ENCODE peak calls at places on chromosome 17, in four cellular contexts. R is psoas muscle, F is GM12865, N is HFF-Myc. O is an unnamed sample.

GRCh38 chr17:5344914-5345313 is 62.8 kb downstream of the RABEP1 start:
- DNase-seq in R (no peak), F (no peak), N (no peak), O (no peak)

GRCh38 chr17:72385482-72385881 is 264.7 kb downstream of the SOX9 start:
- DNase-seq in R (no peak), F (no peak), N (no peak), O (no peak)

GRCh38 chr17:67129283-67129682 is 84.9 kb downstream of the CACNG1 start:
- DNase-seq in R (no peak), F (no peak), N (no peak), O (no peak)

GRCh38 chr17:69485901-69486643 is 71.6 kb downstream of the MAP2K6 start:
- DNase-seq in R (no peak), F (peak), N (no peak), O (no peak)

GRCh38 chr17:83128306-83129240 is 49.2 kb downstream of the METRNL start:
- DNase-seq in R (no peak), F (no peak), N (no peak), O (no peak)

GRCh38 chr17:40726919-40727318 is 23.4 kb upstream of the KRT24 start:
- DNase-seq in R (no peak), F (peak), N (no peak), O (no peak)

GRCh38 chr17:73401911-73402310 is 90.1 kb upstream of the CDC42EP4 start:
- DNase-seq in R (peak), F (peak), N (no peak), O (no peak)

GRCh38 chr17:72952220-72952619 is 140.3 kb downstream of the SLC39A11 start:
- DNase-seq in R (no peak), F (no peak), N (no peak), O (no peak)

GRCh38 chr17:57257911-57258885 is 1.9 kb downstream of the MSI2 start:
- DNase-seq in R (no peak), F (no peak), N (no peak), O (no peak)

GRCh38 chr17:55275894-55276804 is 11.4 kb downstream of the HLF start:
- DNase-seq in R (no peak), F (no peak), N (no peak), O (no peak)

GRCh38 chr17:72301887-72302286 is 181.1 kb downstream of the SOX9 start:
- DNase-seq in R (no peak), F (no peak), N (no peak), O (no peak)

GRCh38 chr17:80774643-80775281 is 216.9 kb upstream of the CHMP6 start:
- DNase-seq in R (no peak), F (peak), N (no peak), O (no peak)

GRCh38 chr17:17018612-17019429 is 23.4 kb upstream of the MPRIP start:
- DNase-seq in R (no peak), F (no peak), N (no peak), O (peak)

GRCh38 chr17:72171703-72172670 is 51.2 kb downstream of the SOX9 start:
- DNase-seq in R (no peak), F (no peak), N (no peak), O (no peak)

GRCh38 chr17:75418523-75419050 is 13.1 kb upstream of the GRB2 start:
- DNase-seq in R (no peak), F (no peak), N (no peak), O (no peak)

GRCh38 chr17:29219378-29220047 is 27.1 kb upstream of the CRYBA1 start:
- DNase-seq in R (peak), F (peak), N (peak), O (peak)
- TF ChIP-seq CTCF in R (peak), F (peak), N (peak), O (peak)

GRCh38 chr17:42591411-42591810 is 13.9 kb upstream of the PSMC3IP start:
- DNase-seq in R (no peak), F (no peak), N (no peak), O (no peak)
- H3K4me3 ChIP-seq in R (no peak), F (no peak), N (no peak), O (no peak)

GRCh38 chr17:22517716-22518115 is 825.4 kb downstream of the KCNJ18 start:
- DNase-seq in R (no peak), F (no peak), N (no peak), O (no peak)
- TF ChIP-seq CTCF in R (no peak), F (no peak), N (no peak), O (no peak)

DNA sequence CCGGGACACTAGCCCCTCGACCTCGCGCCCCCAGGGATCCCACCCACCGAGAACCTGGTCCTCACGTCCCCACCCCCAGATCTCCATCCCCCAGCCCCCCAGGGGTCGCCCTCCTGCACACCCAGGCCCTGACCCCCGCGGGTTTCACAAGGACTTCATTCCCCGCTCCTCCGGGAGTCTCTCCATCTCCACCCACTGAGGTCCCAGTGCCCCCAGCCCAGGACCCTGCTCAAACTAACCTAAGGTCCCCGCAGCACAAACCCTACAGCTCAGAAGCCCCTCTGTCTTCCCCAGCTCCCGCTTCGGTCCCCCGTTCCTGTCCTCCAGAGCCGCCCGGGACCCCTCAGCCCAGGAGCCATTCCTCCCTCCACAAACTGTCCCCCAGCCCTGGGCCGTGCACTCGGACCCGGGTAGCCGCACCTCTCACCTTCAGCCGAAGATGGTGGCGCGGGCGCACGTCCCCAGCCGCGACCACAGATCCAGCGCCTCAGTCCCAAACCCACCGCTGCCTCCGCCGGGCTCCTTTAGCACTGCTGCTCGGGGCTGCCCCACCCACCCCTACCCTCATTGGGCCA is at the start of gene MYH10:
- DNase-seq in R (no peak), F (no peak), N (no peak), O (peak)
- H3K4me3 ChIP-seq in R (peak), F (peak), N (peak), O (peak)

GRCh38 chr17:685006-685405 is 29.6 kb downstream of the VPS53 start:
- DNase-seq in R (no peak), F (no peak), N (no peak), O (no peak)

GRCh38 chr17:691423-691822 is 23.2 kb downstream of the VPS53 start:
- DNase-seq in R (no peak), F (no peak), N (no peak), O (no peak)

GRCh38 chr17:689556-690247 is 24.9 kb downstream of the VPS53 start:
- DNase-seq in R (no peak), F (no peak), N (no peak), O (no peak)

GRCh38 chr17:690346-690745 is 24.3 kb downstream of the VPS53 start:
- DNase-seq in R (no peak), F (no peak), N (no peak), O (no peak)

GRCh38 chr17:688100-688989 is 26.3 kb downstream of the VPS53 start:
- DNase-seq in R (no peak), F (peak), N (no peak), O (no peak)
- TF ChIP-seq CTCF in R (no peak), F (peak), N (peak), O (no peak)

GRCh38 chr17:32006957-32007462 is at the start of gene LRRC37B:
- DNase-seq in R (peak), F (peak), N (no peak), O (peak)

GRCh38 chr17:32007463-32008298 is 498 bp downstream of the LRRC37B start:
- DNase-seq in R (peak), F (peak), N (no peak), O (peak)

GRCh38 chr17:32010114-32010513 is 2.9 kb downstream of the LRRC37B start:
- DNase-seq in R (no peak), F (no peak), N (no peak), O (no peak)

GRCh38 chr17:32009262-32009542 is 2.0 kb downstream of the LRRC37B start:
- DNase-seq in R (no peak), F (no peak), N (no peak), O (no peak)
- H3K4me3 ChIP-seq in R (peak), F (no peak), N (peak), O (no peak)

GRCh38 chr17:39704821-39705551 is 5.1 kb downstream of the ERBB2 start:
- DNase-seq in R (no peak), F (no peak), N (no peak), O (no peak)
- TF ChIP-seq CTCF in R (peak), F (no peak), N (peak), O (no peak)

GRCh38 chr17:28728364-28729200 is at the start of gene NEK8:
- DNase-seq in R (peak), F (peak), N (peak), O (peak)

GRCh38 chr17:28725660-28726395 is at the start of gene TLCD1:
- DNase-seq in R (peak), F (peak), N (no peak), O (peak)

GRCh38 chr17:28726396-28726911 is 421 bp upstream of the TLCD1 start:
- DNase-seq in R (no peak), F (peak), N (no peak), O (no peak)

GRCh38 chr17:28727727-28728363 is 743 bp upstream of the NEK8 start:
- DNase-seq in R (peak), F (peak), N (no peak), O (peak)

DNA sequence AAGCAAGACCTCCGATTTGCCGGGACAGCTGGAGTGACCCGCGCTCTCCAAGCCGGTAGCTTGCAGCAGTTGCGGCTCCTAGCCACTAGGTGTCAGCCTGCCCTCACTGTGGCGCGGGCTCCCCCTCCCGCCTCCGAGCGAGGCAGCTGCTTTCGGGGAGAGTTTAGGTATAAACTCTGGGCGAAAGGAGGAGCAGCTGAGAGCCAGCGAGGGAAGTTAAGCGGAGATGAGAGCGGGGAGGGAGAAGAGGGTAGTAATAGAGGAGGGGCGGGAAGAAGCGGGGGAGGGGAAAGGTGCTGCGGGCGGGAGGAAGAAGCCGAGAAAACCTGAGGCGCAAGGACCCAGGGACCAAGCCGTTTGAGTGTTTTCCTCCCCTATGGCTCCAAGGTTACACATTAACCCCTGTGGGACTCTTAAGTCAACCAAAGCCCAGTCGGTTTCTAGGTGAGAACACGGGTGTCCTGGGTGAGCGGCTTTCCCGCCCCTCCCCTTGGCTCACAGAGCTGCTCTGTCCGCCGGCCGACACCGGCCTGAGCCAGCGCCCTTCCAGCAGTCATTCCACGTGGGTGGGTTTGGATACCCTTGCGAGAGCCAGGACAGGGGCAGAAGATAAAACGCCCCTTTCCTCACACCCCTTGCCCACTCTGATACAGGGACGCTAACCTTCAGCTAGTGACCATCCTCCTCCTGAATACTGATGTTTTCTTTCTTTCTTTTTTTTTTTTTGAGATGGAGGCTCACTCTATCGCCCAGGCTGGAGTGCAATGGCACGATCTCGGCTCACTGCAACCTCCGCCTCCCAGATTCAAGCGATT is 1.1 kb upstream of the TLCD1 start:
- DNase-seq in R (peak), F (peak), N (peak), O (peak)
- H3K4me3 ChIP-seq in R (peak), F (peak), N (peak), O (peak)